ENCODE peak calls at places on chromosomes 3 and 15, in eight cellular contexts. One of them, this sample, is unnamed.

GRCh38 chr15:91605576-91605975 is 247.9 kb upstream of the SLCO3A1 start:
- DNase-seq in transverse colon: no peak
- DNase-seq in lower leg skin: no peak
- DNase-seq in heart left ventricle: no peak
- DNase-seq in thyroid gland: no peak
- DNase-seq in Peyer's patch: no peak
- DNase-seq in A549: no peak
- DNase-seq in esophagus squamous epithelium: no peak
- DNase-seq in this sample: no peak

GRCh38 chr15:86040360-86041095 is 39.1 kb upstream of the AGBL1 start:
- DNase-seq in A549: no peak
- DNase-seq in heart left ventricle: no peak
- DNase-seq in esophagus squamous epithelium: no peak
- DNase-seq in lower leg skin: no peak
- DNase-seq in Peyer's patch: no peak
- DNase-seq in thyroid gland: no peak
- DNase-seq in transverse colon: no peak
- DNase-seq in this sample: no peak

GRCh38 chr3:65342084-65342683 is 654.4 kb upstream of the ADAMTS9 start:
- DNase-seq in lower leg skin: no peak
- DNase-seq in esophagus squamous epithelium: no peak
- DNase-seq in Peyer's patch: peak
- DNase-seq in heart left ventricle: peak
- DNase-seq in A549: peak
- DNase-seq in transverse colon: peak
- DNase-seq in thyroid gland: peak
- DNase-seq in this sample: peak

GRCh38 chr15:50979041-50979440 is 70.6 kb downstream of the AP4E1 start:
- DNase-seq in esophagus squamous epithelium: no peak
- DNase-seq in heart left ventricle: no peak
- DNase-seq in A549: no peak
- DNase-seq in Peyer's patch: no peak
- DNase-seq in thyroid gland: no peak
- DNase-seq in transverse colon: no peak
- DNase-seq in lower leg skin: no peak
- DNase-seq in this sample: no peak

GRCh38 chr3:171824824-171825221 is 14.5 kb upstream of the PLD1 start:
- DNase-seq in esophagus squamous epithelium: no peak
- DNase-seq in A549: peak
- DNase-seq in lower leg skin: no peak
- DNase-seq in Peyer's patch: no peak
- DNase-seq in transverse colon: no peak
- DNase-seq in thyroid gland: no peak
- DNase-seq in heart left ventricle: no peak
- DNase-seq in this sample: no peak

GRCh38 chr15:36414670-36415069 is 164.8 kb upstream of the CDIN1 start:
- DNase-seq in esophagus squamous epithelium: no peak
- DNase-seq in Peyer's patch: no peak
- DNase-seq in thyroid gland: no peak
- DNase-seq in transverse colon: no peak
- DNase-seq in heart left ventricle: no peak
- DNase-seq in lower leg skin: no peak
- DNase-seq in A549: peak
- DNase-seq in this sample: no peak

GRCh38 chr15:57559875-57560274 is 31.8 kb upstream of the MYZAP start:
- DNase-seq in transverse colon: peak
- DNase-seq in thyroid gland: peak
- DNase-seq in esophagus squamous epithelium: no peak
- DNase-seq in lower leg skin: peak
- DNase-seq in A549: peak
- DNase-seq in Peyer's patch: peak
- DNase-seq in heart left ventricle: peak
- DNase-seq in this sample: peak

GRCh38 chr15:33926260-33926659 is 42.0 kb upstream of the CHRM5 start:
- DNase-seq in lower leg skin: no peak
- DNase-seq in Peyer's patch: no peak
- DNase-seq in transverse colon: no peak
- DNase-seq in A549: no peak
- DNase-seq in heart left ventricle: no peak
- DNase-seq in thyroid gland: no peak
- DNase-seq in esophagus squamous epithelium: no peak
- DNase-seq in this sample: no peak

GRCh38 chr3:126926684-126927404 is 56.1 kb upstream of the PLXNA1 start:
- DNase-seq in thyroid gland: no peak
- DNase-seq in Peyer's patch: no peak
- DNase-seq in transverse colon: no peak
- DNase-seq in lower leg skin: peak
- DNase-seq in esophagus squamous epithelium: no peak
- DNase-seq in A549: no peak
- DNase-seq in heart left ventricle: peak
- DNase-seq in this sample: no peak

GRCh38 chr3:150930839-150931238 is 25.6 kb upstream of the MINDY4B start:
- DNase-seq in Peyer's patch: no peak
- DNase-seq in heart left ventricle: no peak
- DNase-seq in A549: no peak
- DNase-seq in esophagus squamous epithelium: no peak
- DNase-seq in transverse colon: no peak
- DNase-seq in lower leg skin: no peak
- DNase-seq in thyroid gland: no peak
- DNase-seq in this sample: no peak

GRCh38 chr15:84992157-84992940 is 10.7 kb downstream of the PDE8A start:
- DNase-seq in lower leg skin: no peak
- DNase-seq in A549: peak
- DNase-seq in Peyer's patch: no peak
- DNase-seq in thyroid gland: no peak
- DNase-seq in transverse colon: peak
- DNase-seq in heart left ventricle: no peak
- DNase-seq in esophagus squamous epithelium: no peak
- DNase-seq in this sample: peak

GRCh38 chr3:149466192-149466591 is 8.3 kb upstream of the TM4SF4 start:
- DNase-seq in transverse colon: no peak
- DNase-seq in esophagus squamous epithelium: no peak
- DNase-seq in thyroid gland: no peak
- DNase-seq in A549: peak
- DNase-seq in heart left ventricle: peak
- DNase-seq in Peyer's patch: no peak
- DNase-seq in lower leg skin: no peak
- DNase-seq in this sample: no peak

GRCh38 chr3:163811996-163812395 is 1266.3 kb downstream of the SI start:
- DNase-seq in lower leg skin: no peak
- DNase-seq in A549: no peak
- DNase-seq in transverse colon: no peak
- DNase-seq in heart left ventricle: no peak
- DNase-seq in thyroid gland: no peak
- DNase-seq in esophagus squamous epithelium: no peak
- DNase-seq in Peyer's patch: no peak
- DNase-seq in this sample: no peak

GRCh38 chr3:18422972-18423371 is 2.2 kb downstream of the SATB1 start:
- DNase-seq in esophagus squamous epithelium: no peak
- DNase-seq in Peyer's patch: no peak
- DNase-seq in A549: no peak
- DNase-seq in heart left ventricle: no peak
- DNase-seq in thyroid gland: no peak
- DNase-seq in lower leg skin: no peak
- DNase-seq in transverse colon: no peak
- DNase-seq in this sample: peak

GRCh38 chr3:115804722-115805121 is 181.4 kb downstream of the GAP43 start:
- DNase-seq in transverse colon: no peak
- DNase-seq in thyroid gland: no peak
- DNase-seq in A549: peak
- DNase-seq in heart left ventricle: no peak
- DNase-seq in esophagus squamous epithelium: no peak
- DNase-seq in Peyer's patch: no peak
- DNase-seq in lower leg skin: no peak
- DNase-seq in this sample: no peak

GRCh38 chr3:157081681-157082210 is 78.2 kb downstream of the CCNL1 start:
- DNase-seq in thyroid gland: peak
- DNase-seq in Peyer's patch: peak
- DNase-seq in heart left ventricle: peak
- DNase-seq in lower leg skin: peak
- DNase-seq in transverse colon: peak
- DNase-seq in A549: peak
- DNase-seq in esophagus squamous epithelium: no peak
- DNase-seq in this sample: peak

GRCh38 chr3:156471431-156471830 is 83.5 kb downstream of the SSR3 start:
- DNase-seq in thyroid gland: no peak
- DNase-seq in lower leg skin: no peak
- DNase-seq in Peyer's patch: no peak
- DNase-seq in esophagus squamous epithelium: no peak
- DNase-seq in A549: no peak
- DNase-seq in transverse colon: no peak
- DNase-seq in heart left ventricle: no peak
- DNase-seq in this sample: no peak

GRCh38 chr15:22895465-22896190 is 57.2 kb downstream of the NIPA2 start:
- DNase-seq in thyroid gland: no peak
- DNase-seq in transverse colon: peak
- DNase-seq in A549: peak
- DNase-seq in Peyer's patch: peak
- DNase-seq in esophagus squamous epithelium: no peak
- DNase-seq in lower leg skin: peak
- DNase-seq in heart left ventricle: peak
- DNase-seq in this sample: peak

GRCh38 chr15:59437777-59438574 is at the start of gene FAM81A:
- DNase-seq in lower leg skin: peak
- DNase-seq in A549: peak
- DNase-seq in Peyer's patch: peak
- DNase-seq in esophagus squamous epithelium: no peak
- DNase-seq in transverse colon: peak
- DNase-seq in thyroid gland: peak
- DNase-seq in heart left ventricle: peak
- DNase-seq in this sample: peak

GRCh38 chr3:120013481-120013880 is 80.8 kb downstream of the GSK3B start:
- DNase-seq in transverse colon: no peak
- DNase-seq in esophagus squamous epithelium: no peak
- DNase-seq in lower leg skin: no peak
- DNase-seq in thyroid gland: no peak
- DNase-seq in heart left ventricle: no peak
- DNase-seq in Peyer's patch: no peak
- DNase-seq in A549: no peak
- DNase-seq in this sample: no peak

GRCh38 chr15:66948294-66948693 is 117.1 kb upstream of the SMAD3 start:
- DNase-seq in Peyer's patch: no peak
- DNase-seq in thyroid gland: no peak
- DNase-seq in esophagus squamous epithelium: no peak
- DNase-seq in transverse colon: no peak
- DNase-seq in A549: peak
- DNase-seq in heart left ventricle: no peak
- DNase-seq in lower leg skin: no peak
- DNase-seq in this sample: no peak
- TF ChIP-seq CTCF in Peyer's patch: no peak
- TF ChIP-seq CTCF in thyroid gland: no peak
- TF ChIP-seq CTCF in esophagus squamous epithelium: no peak
- TF ChIP-seq CTCF in transverse colon: no peak
- TF ChIP-seq CTCF in A549: no peak
- TF ChIP-seq CTCF in heart left ventricle: no peak
- TF ChIP-seq CTCF in lower leg skin: no peak
- TF ChIP-seq CTCF in this sample: no peak

GRCh38 chr15:55407949-55408766 is at the start of the genes CCPG1 and PIERCE2:
- DNase-seq in Peyer's patch: peak
- DNase-seq in heart left ventricle: peak
- DNase-seq in transverse colon: peak
- DNase-seq in A549: peak
- DNase-seq in esophagus squamous epithelium: peak
- DNase-seq in lower leg skin: peak
- DNase-seq in thyroid gland: peak
- DNase-seq in this sample: peak
- TF ChIP-seq POLR2A in Peyer's patch: peak
- TF ChIP-seq POLR2A in heart left ventricle: peak
- TF ChIP-seq POLR2A in transverse colon: peak
- TF ChIP-seq POLR2A in A549: peak
- TF ChIP-seq POLR2A in esophagus squamous epithelium: no peak
- TF ChIP-seq POLR2A in lower leg skin: no peak
- TF ChIP-seq POLR2A in thyroid gland: no peak
- TF ChIP-seq POLR2A in this sample: peak

DNA sequence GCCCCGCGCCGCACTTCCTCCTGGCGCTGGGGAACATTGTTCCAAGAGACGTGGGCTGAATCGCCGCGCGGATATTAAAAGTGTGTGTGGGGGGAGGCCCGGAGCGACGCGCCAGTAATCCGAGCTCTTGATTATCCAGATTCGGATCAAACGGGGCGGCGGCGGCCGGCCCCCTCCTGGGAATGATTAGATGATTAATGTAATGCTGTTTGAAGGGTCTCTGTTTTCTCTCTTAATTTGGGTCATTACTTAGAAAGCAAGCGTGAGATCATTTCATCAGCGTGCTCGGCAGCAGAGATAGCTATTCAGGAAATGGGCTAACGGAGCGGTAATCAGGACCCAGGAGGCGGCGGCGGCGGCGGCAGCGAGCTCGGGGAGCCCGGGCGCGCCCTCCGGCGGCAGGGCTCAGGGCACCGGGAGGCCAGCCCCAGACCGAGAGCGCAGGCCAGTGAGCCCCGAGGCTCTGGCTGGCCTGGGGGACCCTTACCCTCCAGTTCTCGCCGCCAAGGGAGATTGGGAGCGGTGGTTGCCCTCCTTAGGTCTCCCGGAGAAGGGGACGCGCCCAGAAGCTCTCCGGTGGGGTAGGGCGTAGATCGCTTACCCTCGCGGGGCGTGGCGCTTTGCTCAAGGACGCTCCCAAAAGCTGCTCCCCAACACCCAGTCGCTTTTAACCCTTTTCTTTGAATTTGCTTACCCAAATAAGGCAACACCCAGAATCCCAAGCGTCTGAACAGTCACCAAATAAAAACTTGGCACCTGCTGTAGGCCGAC is 4.5 kb downstream of the FEZF2 start:
- DNase-seq in A549: no peak
- DNase-seq in Peyer's patch: no peak
- DNase-seq in thyroid gland: no peak
- DNase-seq in esophagus squamous epithelium: no peak
- DNase-seq in lower leg skin: no peak
- DNase-seq in heart left ventricle: no peak
- DNase-seq in transverse colon: no peak
- DNase-seq in this sample: no peak
- TF ChIP-seq CTCF in A549: no peak
- TF ChIP-seq CTCF in Peyer's patch: no peak
- TF ChIP-seq CTCF in thyroid gland: no peak
- TF ChIP-seq CTCF in esophagus squamous epithelium: no peak
- TF ChIP-seq CTCF in lower leg skin: no peak
- TF ChIP-seq CTCF in heart left ventricle: no peak
- TF ChIP-seq CTCF in transverse colon: no peak
- TF ChIP-seq CTCF in this sample: no peak

DNA sequence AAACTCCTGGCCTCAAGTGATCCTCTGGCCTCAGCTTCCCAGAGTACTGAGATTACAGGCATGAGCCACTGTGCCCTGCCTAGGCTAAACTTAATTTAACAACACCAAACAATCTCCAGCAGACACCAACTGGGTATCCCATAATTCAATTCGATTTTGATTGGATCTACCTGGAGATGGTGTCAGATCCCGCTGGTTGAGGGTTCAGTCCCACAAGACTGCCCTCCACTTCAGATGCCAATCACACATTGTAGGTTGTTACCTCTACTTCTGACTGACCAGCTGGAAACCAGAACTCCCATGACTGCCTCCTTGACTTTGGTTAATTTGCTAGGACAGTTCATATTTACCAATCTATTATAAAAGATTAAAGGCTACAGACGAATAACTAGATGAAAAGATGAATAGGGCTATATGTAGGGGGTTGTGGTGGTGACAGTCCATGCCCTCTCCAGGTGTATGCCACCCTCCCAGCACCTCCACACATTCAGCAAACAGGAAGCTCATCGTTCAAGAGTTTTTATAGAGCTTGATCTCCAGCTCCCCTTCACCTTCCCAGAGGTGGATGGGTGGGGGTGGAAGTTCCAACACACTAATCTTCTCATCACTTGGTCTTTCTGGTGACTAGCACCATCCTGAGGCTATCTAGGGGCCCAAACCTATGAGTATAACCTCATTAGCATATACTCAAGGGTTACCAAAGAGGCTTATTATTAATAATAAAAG is 9.3 kb downstream of the B2M start:
- DNase-seq in thyroid gland: no peak
- DNase-seq in heart left ventricle: no peak
- DNase-seq in Peyer's patch: no peak
- DNase-seq in transverse colon: no peak
- DNase-seq in lower leg skin: no peak
- DNase-seq in A549: no peak
- DNase-seq in esophagus squamous epithelium: no peak
- DNase-seq in this sample: no peak
- TF ChIP-seq POLR2A in thyroid gland: no peak
- TF ChIP-seq POLR2A in heart left ventricle: no peak
- TF ChIP-seq POLR2A in Peyer's patch: no peak
- TF ChIP-seq POLR2A in transverse colon: no peak
- TF ChIP-seq POLR2A in lower leg skin: no peak
- TF ChIP-seq POLR2A in A549: no peak
- TF ChIP-seq POLR2A in esophagus squamous epithelium: no peak
- TF ChIP-seq POLR2A in this sample: no peak